ENCODE peak calls at places on chromosomes 5 and 9, in eight cellular contexts. One of them, this sample, is unnamed.

GRCh38 chr5:146185161-146185560 is 2.7 kb upstream of the LARS1 start:
- DNase-seq in fibroblast of the aortic adventitia: no peak
- DNase-seq in astrocyte: no peak
- DNase-seq in spleen: no peak
- DNase-seq in dorsolateral prefrontal cortex: no peak
- DNase-seq in fibroblast of pulmonary artery: no peak
- DNase-seq in BJ: no peak
- DNase-seq in K562: no peak
- DNase-seq in this sample: no peak

GRCh38 chr5:31593676-31594075 is 45.3 kb upstream of the PDZD2 start:
- DNase-seq in BJ: no peak
- DNase-seq in K562: no peak
- DNase-seq in astrocyte: no peak
- DNase-seq in fibroblast of the aortic adventitia: no peak
- DNase-seq in spleen: no peak
- DNase-seq in dorsolateral prefrontal cortex: no peak
- DNase-seq in fibroblast of pulmonary artery: no peak
- DNase-seq in this sample: no peak

GRCh38 chr5:124605516-124605915 is 140.9 kb downstream of the ZNF608 start:
- DNase-seq in fibroblast of pulmonary artery: peak
- DNase-seq in spleen: no peak
- DNase-seq in fibroblast of the aortic adventitia: peak
- DNase-seq in astrocyte: peak
- DNase-seq in BJ: no peak
- DNase-seq in dorsolateral prefrontal cortex: no peak
- DNase-seq in K562: no peak
- DNase-seq in this sample: peak

GRCh38 chr9:130263601-130264413 is 1.8 kb upstream of the HMCN2 start:
- DNase-seq in spleen: peak
- DNase-seq in K562: no peak
- DNase-seq in astrocyte: peak
- DNase-seq in fibroblast of pulmonary artery: no peak
- DNase-seq in fibroblast of the aortic adventitia: no peak
- DNase-seq in BJ: no peak
- DNase-seq in dorsolateral prefrontal cortex: no peak
- DNase-seq in this sample: no peak

GRCh38 chr5:153153086-153153485 is 337.4 kb upstream of the GRIA1 start:
- DNase-seq in astrocyte: peak
- DNase-seq in BJ: peak
- DNase-seq in K562: no peak
- DNase-seq in fibroblast of the aortic adventitia: peak
- DNase-seq in fibroblast of pulmonary artery: peak
- DNase-seq in dorsolateral prefrontal cortex: no peak
- DNase-seq in spleen: no peak
- DNase-seq in this sample: no peak

GRCh38 chr9:101458955-101459631 is 23.5 kb upstream of the ALDOB start:
- DNase-seq in dorsolateral prefrontal cortex: no peak
- DNase-seq in BJ: peak
- DNase-seq in spleen: no peak
- DNase-seq in fibroblast of the aortic adventitia: peak
- DNase-seq in astrocyte: peak
- DNase-seq in K562: peak
- DNase-seq in fibroblast of pulmonary artery: peak
- DNase-seq in this sample: no peak

GRCh38 chr5:58245479-58245845 is 214.4 kb downstream of the PLK2 start:
- DNase-seq in fibroblast of pulmonary artery: no peak
- DNase-seq in K562: no peak
- DNase-seq in spleen: no peak
- DNase-seq in dorsolateral prefrontal cortex: no peak
- DNase-seq in astrocyte: no peak
- DNase-seq in BJ: no peak
- DNase-seq in fibroblast of the aortic adventitia: no peak
- DNase-seq in this sample: peak

GRCh38 chr5:123487298-123487697 is 24.7 kb upstream of the CSNK1G3 start:
- DNase-seq in BJ: no peak
- DNase-seq in K562: no peak
- DNase-seq in dorsolateral prefrontal cortex: no peak
- DNase-seq in astrocyte: peak
- DNase-seq in fibroblast of pulmonary artery: peak
- DNase-seq in spleen: no peak
- DNase-seq in fibroblast of the aortic adventitia: no peak
- DNase-seq in this sample: no peak

GRCh38 chr5:92180406-92180805 is 797.3 kb upstream of the ARRDC3 start:
- DNase-seq in BJ: no peak
- DNase-seq in fibroblast of the aortic adventitia: no peak
- DNase-seq in dorsolateral prefrontal cortex: no peak
- DNase-seq in astrocyte: no peak
- DNase-seq in spleen: no peak
- DNase-seq in K562: no peak
- DNase-seq in fibroblast of pulmonary artery: no peak
- DNase-seq in this sample: no peak

GRCh38 chr9:138052322-138052615 is 174.7 kb downstream of the CACNA1B start:
- DNase-seq in dorsolateral prefrontal cortex: peak
- DNase-seq in fibroblast of pulmonary artery: no peak
- DNase-seq in fibroblast of the aortic adventitia: no peak
- DNase-seq in spleen: peak
- DNase-seq in BJ: no peak
- DNase-seq in astrocyte: no peak
- DNase-seq in K562: no peak
- DNase-seq in this sample: no peak

GRCh38 chr5:179819296-179820126 is 1.2 kb upstream of the SQSTM1 start:
- DNase-seq in dorsolateral prefrontal cortex: peak
- DNase-seq in BJ: no peak
- DNase-seq in fibroblast of the aortic adventitia: peak
- DNase-seq in K562: peak
- DNase-seq in fibroblast of pulmonary artery: peak
- DNase-seq in astrocyte: peak
- DNase-seq in spleen: peak
- DNase-seq in this sample: peak

GRCh38 chr9:15246243-15246642 is 60.8 kb downstream of the TTC39B start:
- DNase-seq in spleen: no peak
- DNase-seq in BJ: no peak
- DNase-seq in dorsolateral prefrontal cortex: no peak
- DNase-seq in astrocyte: no peak
- DNase-seq in K562: no peak
- DNase-seq in fibroblast of pulmonary artery: no peak
- DNase-seq in fibroblast of the aortic adventitia: no peak
- DNase-seq in this sample: no peak

GRCh38 chr9:97575673-97576048 is 57.5 kb downstream of the TSTD2 start:
- DNase-seq in astrocyte: no peak
- DNase-seq in K562: no peak
- DNase-seq in dorsolateral prefrontal cortex: no peak
- DNase-seq in BJ: no peak
- DNase-seq in spleen: peak
- DNase-seq in fibroblast of the aortic adventitia: no peak
- DNase-seq in fibroblast of pulmonary artery: no peak
- DNase-seq in this sample: no peak

GRCh38 chr9:108117775-108118174 is 628.2 kb upstream of the KLF4 start:
- DNase-seq in astrocyte: peak
- DNase-seq in dorsolateral prefrontal cortex: no peak
- DNase-seq in spleen: no peak
- DNase-seq in fibroblast of the aortic adventitia: no peak
- DNase-seq in K562: no peak
- DNase-seq in BJ: no peak
- DNase-seq in fibroblast of pulmonary artery: no peak
- DNase-seq in this sample: no peak

GRCh38 chr5:16970826-16971225 is 34.7 kb upstream of the MYO10 start:
- DNase-seq in astrocyte: peak
- DNase-seq in fibroblast of the aortic adventitia: no peak
- DNase-seq in BJ: no peak
- DNase-seq in K562: no peak
- DNase-seq in dorsolateral prefrontal cortex: no peak
- DNase-seq in spleen: no peak
- DNase-seq in fibroblast of pulmonary artery: no peak
- DNase-seq in this sample: no peak

GRCh38 chr5:179549973-179550510 is 312 bp upstream of the RUFY1 start:
- DNase-seq in K562: no peak
- DNase-seq in spleen: peak
- DNase-seq in fibroblast of the aortic adventitia: peak
- DNase-seq in dorsolateral prefrontal cortex: no peak
- DNase-seq in BJ: peak
- DNase-seq in fibroblast of pulmonary artery: no peak
- DNase-seq in astrocyte: peak
- DNase-seq in this sample: no peak

GRCh38 chr5:145493435-145493834 is 341.7 kb downstream of the PRELID2 start:
- DNase-seq in fibroblast of the aortic adventitia: no peak
- DNase-seq in fibroblast of pulmonary artery: no peak
- DNase-seq in dorsolateral prefrontal cortex: no peak
- DNase-seq in BJ: no peak
- DNase-seq in spleen: no peak
- DNase-seq in astrocyte: no peak
- DNase-seq in K562: no peak
- DNase-seq in this sample: no peak

GRCh38 chr9:69809304-69809863 is 11.2 kb upstream of the CFAP95 start:
- DNase-seq in BJ: no peak
- DNase-seq in spleen: no peak
- DNase-seq in dorsolateral prefrontal cortex: no peak
- DNase-seq in astrocyte: no peak
- DNase-seq in fibroblast of the aortic adventitia: peak
- DNase-seq in K562: no peak
- DNase-seq in fibroblast of pulmonary artery: peak
- DNase-seq in this sample: no peak

GRCh38 chr5:38719916-38720315 is 125.9 kb upstream of the OSMR start:
- DNase-seq in fibroblast of pulmonary artery: peak
- DNase-seq in K562: no peak
- DNase-seq in spleen: no peak
- DNase-seq in fibroblast of the aortic adventitia: no peak
- DNase-seq in astrocyte: peak
- DNase-seq in dorsolateral prefrontal cortex: no peak
- DNase-seq in BJ: peak
- DNase-seq in this sample: no peak

GRCh38 chr9:132166599-132166998 is 4.7 kb downstream of the NTNG2 start:
- DNase-seq in dorsolateral prefrontal cortex: no peak
- DNase-seq in fibroblast of the aortic adventitia: no peak
- DNase-seq in spleen: no peak
- DNase-seq in fibroblast of pulmonary artery: no peak
- DNase-seq in K562: peak
- DNase-seq in astrocyte: no peak
- DNase-seq in BJ: no peak
- DNase-seq in this sample: no peak
- TF ChIP-seq CTCF in dorsolateral prefrontal cortex: no peak
- TF ChIP-seq CTCF in fibroblast of the aortic adventitia: no peak
- TF ChIP-seq CTCF in spleen: no peak
- TF ChIP-seq CTCF in fibroblast of pulmonary artery: peak
- TF ChIP-seq CTCF in K562: peak
- TF ChIP-seq CTCF in astrocyte: peak
- TF ChIP-seq CTCF in BJ: peak
- TF ChIP-seq CTCF in this sample: no peak

DNA sequence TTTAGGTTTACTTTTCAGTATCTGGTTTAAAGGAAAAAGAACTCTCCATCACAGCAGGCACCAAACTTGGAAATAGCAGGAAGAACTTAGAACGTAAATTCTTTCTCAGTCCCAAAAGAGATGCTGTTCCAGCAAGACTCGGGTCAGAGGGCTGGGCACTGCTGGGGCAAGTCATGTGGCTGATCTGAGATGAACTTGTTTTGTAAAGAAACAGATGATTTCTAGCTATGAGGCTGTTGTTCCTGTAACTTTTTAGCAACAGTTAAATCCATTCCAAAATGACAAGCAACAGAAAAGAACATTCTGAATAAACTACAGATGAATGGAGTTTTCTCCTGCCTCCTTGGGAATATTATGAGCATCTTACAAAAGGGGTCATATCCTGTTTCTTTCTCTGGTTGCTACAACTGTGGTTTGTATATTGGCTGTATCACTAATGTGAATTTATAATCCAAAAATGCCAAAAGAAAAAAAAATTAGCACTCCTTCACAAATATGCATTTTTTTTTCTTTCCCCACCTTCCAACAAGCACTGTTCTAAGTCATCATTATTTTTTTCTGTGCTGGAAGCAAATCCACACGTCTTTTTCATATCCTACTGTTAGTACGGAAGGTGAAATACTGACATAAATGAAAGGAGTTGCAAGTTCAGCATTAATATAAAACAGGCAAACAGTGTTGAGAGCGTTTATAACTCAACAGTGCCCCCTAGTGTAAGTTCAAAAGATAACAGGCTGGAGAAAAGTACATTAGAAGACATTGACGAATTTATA is 31.0 kb downstream of the OR2K2 start:
- DNase-seq in fibroblast of pulmonary artery: peak
- DNase-seq in K562: peak
- DNase-seq in astrocyte: peak
- DNase-seq in dorsolateral prefrontal cortex: no peak
- DNase-seq in spleen: no peak
- DNase-seq in BJ: peak
- DNase-seq in fibroblast of the aortic adventitia: peak
- DNase-seq in this sample: peak
- H3K4me3 ChIP-seq in fibroblast of pulmonary artery: no peak
- H3K4me3 ChIP-seq in K562: no peak
- H3K4me3 ChIP-seq in astrocyte: peak
- H3K4me3 ChIP-seq in dorsolateral prefrontal cortex: peak
- H3K4me3 ChIP-seq in spleen: no peak
- H3K4me3 ChIP-seq in BJ: no peak
- H3K4me3 ChIP-seq in fibroblast of the aortic adventitia: no peak
- H3K4me3 ChIP-seq in this sample: no peak

GRCh38 chr9:36204906-36205547 is 14.3 kb downstream of the CLTA start:
- DNase-seq in spleen: no peak
- DNase-seq in dorsolateral prefrontal cortex: no peak
- DNase-seq in K562: no peak
- DNase-seq in fibroblast of the aortic adventitia: no peak
- DNase-seq in fibroblast of pulmonary artery: no peak
- DNase-seq in astrocyte: no peak
- DNase-seq in BJ: no peak
- DNase-seq in this sample: peak
- TF ChIP-seq CTCF in spleen: no peak
- TF ChIP-seq CTCF in dorsolateral prefrontal cortex: no peak
- TF ChIP-seq CTCF in K562: peak
- TF ChIP-seq CTCF in fibroblast of the aortic adventitia: peak
- TF ChIP-seq CTCF in fibroblast of pulmonary artery: peak
- TF ChIP-seq CTCF in astrocyte: peak
- TF ChIP-seq CTCF in BJ: peak
- TF ChIP-seq CTCF in this sample: no peak

GRCh38 chr5:91022518-91022917 is 360.6 kb downstream of the ARRDC3 start:
- DNase-seq in dorsolateral prefrontal cortex: no peak
- DNase-seq in K562: no peak
- DNase-seq in fibroblast of pulmonary artery: no peak
- DNase-seq in spleen: no peak
- DNase-seq in BJ: no peak
- DNase-seq in fibroblast of the aortic adventitia: no peak
- DNase-seq in astrocyte: no peak
- DNase-seq in this sample: no peak

GRCh38 chr5:91024160-91024559 is 359.0 kb downstream of the ARRDC3 start:
- DNase-seq in astrocyte: no peak
- DNase-seq in BJ: no peak
- DNase-seq in K562: no peak
- DNase-seq in dorsolateral prefrontal cortex: no peak
- DNase-seq in spleen: no peak
- DNase-seq in fibroblast of the aortic adventitia: no peak
- DNase-seq in fibroblast of pulmonary artery: no peak
- DNase-seq in this sample: no peak

GRCh38 chr5:91025956-91026355 is 357.2 kb downstream of the ARRDC3 start:
- DNase-seq in BJ: no peak
- DNase-seq in dorsolateral prefrontal cortex: no peak
- DNase-seq in fibroblast of the aortic adventitia: no peak
- DNase-seq in fibroblast of pulmonary artery: no peak
- DNase-seq in astrocyte: no peak
- DNase-seq in K562: no peak
- DNase-seq in spleen: no peak
- DNase-seq in this sample: no peak

GRCh38 chr5:91025449-91025848 is 357.7 kb downstream of the ARRDC3 start:
- DNase-seq in fibroblast of pulmonary artery: no peak
- DNase-seq in fibroblast of the aortic adventitia: no peak
- DNase-seq in astrocyte: no peak
- DNase-seq in dorsolateral prefrontal cortex: no peak
- DNase-seq in spleen: no peak
- DNase-seq in K562: no peak
- DNase-seq in BJ: no peak
- DNase-seq in this sample: no peak

GRCh38 chr5:91024727-91025126 is 358.4 kb downstream of the ARRDC3 start:
- DNase-seq in spleen: no peak
- DNase-seq in astrocyte: no peak
- DNase-seq in dorsolateral prefrontal cortex: no peak
- DNase-seq in fibroblast of pulmonary artery: no peak
- DNase-seq in BJ: no peak
- DNase-seq in fibroblast of the aortic adventitia: no peak
- DNase-seq in K562: peak
- DNase-seq in this sample: no peak
- H3K4me3 ChIP-seq in spleen: no peak
- H3K4me3 ChIP-seq in astrocyte: no peak
- H3K4me3 ChIP-seq in dorsolateral prefrontal cortex: no peak
- H3K4me3 ChIP-seq in fibroblast of pulmonary artery: no peak
- H3K4me3 ChIP-seq in BJ: no peak
- H3K4me3 ChIP-seq in fibroblast of the aortic adventitia: no peak
- H3K4me3 ChIP-seq in K562: no peak
- H3K4me3 ChIP-seq in this sample: no peak